ENCODE peak calls at places on chromosomes 1 and 21, in six cellular contexts. T, Z, H, K, P and A are unnamed samples.

GRCh38 chr1:50975436-50975835 is 5.4 kb downstream of the CDKN2C start:
- DNase-seq in K (no peak), T (no peak), Z (no peak), P (no peak), H (no peak), A (no peak)

GRCh38 chr1:5645135-5645399 is 347.2 kb downstream of the NPHP4 start:
- DNase-seq in K (no peak), P (no peak), H (no peak), T (no peak), Z (no peak), A (no peak)

GRCh38 chr1:236645016-236645680 is 40.8 kb upstream of the HEATR1 start:
- DNase-seq in T (no peak), H (no peak), K (no peak), P (no peak), Z (no peak), A (no peak)

GRCh38 chr1:51101976-51102375 is at the start of gene C1orf185:
- DNase-seq in K (no peak), Z (no peak), P (no peak), T (no peak), H (no peak), A (no peak)

GRCh38 chr1:51910618-51911017 is 32.1 kb upstream of the NRDC start:
- DNase-seq in H (no peak), P (no peak), K (no peak), Z (no peak), T (no peak), A (no peak)

GRCh38 chr1:94325379-94326302 is 88.3 kb upstream of the ARHGAP29 start:
- DNase-seq in Z (no peak), K (no peak), T (peak), P (no peak), H (no peak), A (peak)

GRCh38 chr1:36881071-36881405 is 153.3 kb downstream of the GRIK3 start:
- DNase-seq in P (no peak), H (no peak), T (no peak), Z (no peak), K (no peak), A (no peak)

GRCh38 chr21:15728046-15728445 is 1.7 kb upstream of the USP25 start:
- DNase-seq in T (no peak), Z (no peak), P (no peak), H (no peak), K (no peak), A (no peak)

GRCh38 chr1:211735208-211736170 is 60.1 kb upstream of the NEK2 start:
- DNase-seq in H (peak), Z (peak), K (no peak), P (peak), T (peak), A (peak)

GRCh38 chr1:37498872-37499617 is 15.5 kb downstream of the MEAF6 start:
- DNase-seq in H (no peak), T (no peak), K (no peak), Z (no peak), P (no peak), A (no peak)

GRCh38 chr1:43421396-43421795 is 31.7 kb downstream of the SZT2 start:
- DNase-seq in H (no peak), Z (no peak), T (no peak), K (no peak), P (no peak), A (no peak)

GRCh38 chr1:93976711-93977328 is 67.6 kb upstream of the GCLM start:
- DNase-seq in H (no peak), Z (no peak), P (no peak), K (no peak), T (no peak), A (no peak)

GRCh38 chr1:184614667-184615066 is 140.0 kb downstream of the EDEM3 start:
- DNase-seq in K (no peak), Z (no peak), T (no peak), P (no peak), H (no peak), A (no peak)

GRCh38 chr1:213996320-213997022 is 8.7 kb downstream of the PROX1 start:
- DNase-seq in P (no peak), H (no peak), K (no peak), Z (peak), T (no peak), A (no peak)

GRCh38 chr1:64675718-64676345 is 69.0 kb upstream of the RAVER2 start:
- DNase-seq in T (peak), Z (no peak), K (peak), P (no peak), H (no peak), A (no peak)

GRCh38 chr21:42507418-42507817 is 6.2 kb upstream of the SLC37A1 start:
- DNase-seq in T (no peak), H (no peak), K (no peak), P (no peak), Z (no peak), A (no peak)

GRCh38 chr1:186605762-186606350 is 74.4 kb downstream of the PTGS2 start:
- DNase-seq in H (no peak), Z (no peak), K (peak), P (peak), T (peak), A (no peak)

GRCh38 chr1:17573518-17574041 is 34.1 kb downstream of the ARHGEF10L start:
- DNase-seq in P (peak), T (no peak), K (no peak), Z (peak), H (no peak), A (no peak)

GRCh38 chr1:6646499-6647148 is 22.0 kb downstream of the THAP3 start:
- DNase-seq in T (no peak), H (no peak), Z (peak), K (peak), P (peak), A (no peak)

GRCh38 chr1:118988186-118989005 is at the start of gene TBX15:
- DNase-seq in P (peak), H (no peak), Z (no peak), K (no peak), T (no peak), A (no peak)

GRCh38 chr1:201020647-201021332 is 2.7 kb downstream of the KIF21B start:
- DNase-seq in H (no peak), Z (no peak), K (peak), T (no peak), P (peak), A (no peak)

GRCh38 chr1:58727363-58727762 is 27.5 kb upstream of the MYSM1 start:
- DNase-seq in Z (no peak), H (no peak), T (peak), P (no peak), K (no peak), A (peak)

GRCh38 chr1:54498383-54499096 is 49.5 kb upstream of the ACOT11 start:
- DNase-seq in K (no peak), H (no peak), T (no peak), P (peak), Z (no peak), A (no peak)

GRCh38 chr1:229897540-229897939 is 169.5 kb upstream of the GALNT2 start:
- DNase-seq in P (no peak), T (no peak), Z (peak), K (no peak), H (no peak), A (no peak)

GRCh38 chr1:116694524-116694923 is 27.0 kb upstream of the IGSF3 start:
- DNase-seq in P (no peak), Z (no peak), K (no peak), T (no peak), H (peak), A (no peak)

GRCh38 chr1:19799233-19799876 is 361 bp downstream of the TMCO4 start:
- DNase-seq in T (no peak), Z (no peak), K (peak), H (peak), P (peak), A (no peak)

GRCh38 chr1:238823416-238823815 is 563.0 kb upstream of the CHRM3 start:
- DNase-seq in H (no peak), Z (no peak), P (no peak), K (peak), T (no peak), A (no peak)

GRCh38 chr1:231836227-231836893 is 209.8 kb downstream of the DISC1 start:
- DNase-seq in K (no peak), P (peak), Z (no peak), T (no peak), H (no peak), A (no peak)

DNA sequence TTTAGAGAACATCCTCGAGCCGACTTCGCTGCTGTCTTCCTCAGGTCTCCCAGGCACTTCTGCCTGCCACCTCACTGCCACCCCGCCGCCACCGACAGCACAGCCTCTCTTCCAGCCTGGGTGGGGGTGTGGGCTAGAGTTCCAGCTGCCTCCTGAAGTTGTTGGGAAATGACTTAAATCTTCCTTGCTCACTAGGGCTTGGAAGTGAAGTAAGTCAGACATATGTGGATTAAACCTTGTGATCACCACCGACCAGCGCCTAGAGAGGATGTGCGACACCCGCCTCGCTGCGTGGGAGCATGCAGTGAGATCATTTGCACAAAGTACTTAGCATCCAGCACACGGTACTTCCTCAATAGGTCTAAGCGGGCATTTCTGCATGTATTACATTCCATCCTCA is 71.4 kb upstream of the FAM20B start:
- DNase-seq in Z (peak), H (no peak), K (no peak), T (no peak), P (no peak), A (no peak)
- TF ChIP-seq CTCF in Z (no peak), H (no peak), K (no peak), T (no peak), P (no peak), A (no peak)

DNA sequence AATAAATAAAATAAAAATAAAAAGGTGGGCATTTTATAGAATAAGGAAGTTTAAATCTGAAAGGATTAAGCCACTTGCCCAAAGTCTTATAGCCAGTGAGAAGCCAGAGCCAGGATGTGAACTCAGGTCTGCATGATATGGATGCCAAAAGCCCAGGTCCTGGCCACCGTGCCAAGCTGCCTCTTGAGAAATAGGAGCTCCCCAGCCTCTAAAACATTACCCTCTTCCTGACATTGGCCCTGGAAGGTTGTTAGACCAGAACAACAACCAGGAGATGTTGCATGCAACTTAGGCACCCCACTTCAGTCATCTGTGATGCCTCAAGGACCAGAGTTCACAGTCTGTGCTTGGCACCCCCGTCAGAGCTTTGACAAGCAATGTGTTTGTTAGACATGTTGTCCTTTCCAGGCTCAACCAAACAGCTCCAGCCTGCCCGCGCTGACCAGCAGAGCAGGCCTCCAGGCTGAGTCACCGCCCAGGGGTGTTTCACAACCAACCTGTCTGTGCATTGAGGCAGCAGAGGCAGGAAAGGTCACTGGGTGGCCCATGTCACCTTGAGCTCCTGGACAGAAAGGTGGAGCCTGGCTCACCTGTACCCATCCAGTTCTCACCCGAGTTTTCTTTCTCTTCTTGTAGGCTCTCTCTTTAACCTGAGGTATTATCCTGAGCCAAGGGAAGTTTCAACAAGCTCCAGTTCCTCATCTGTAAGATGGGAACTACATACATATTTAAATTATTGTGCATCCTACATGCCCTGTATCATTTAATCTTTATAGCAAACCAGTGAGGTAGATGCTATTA is 14.9 kb upstream of the MED18 start:
- DNase-seq in K (no peak), T (peak), H (peak), P (peak), Z (no peak), A (peak)
- H3K27ac ChIP-seq in K (no peak), T (no peak), H (no peak), P (no peak), Z (no peak), A (peak)

DNA sequence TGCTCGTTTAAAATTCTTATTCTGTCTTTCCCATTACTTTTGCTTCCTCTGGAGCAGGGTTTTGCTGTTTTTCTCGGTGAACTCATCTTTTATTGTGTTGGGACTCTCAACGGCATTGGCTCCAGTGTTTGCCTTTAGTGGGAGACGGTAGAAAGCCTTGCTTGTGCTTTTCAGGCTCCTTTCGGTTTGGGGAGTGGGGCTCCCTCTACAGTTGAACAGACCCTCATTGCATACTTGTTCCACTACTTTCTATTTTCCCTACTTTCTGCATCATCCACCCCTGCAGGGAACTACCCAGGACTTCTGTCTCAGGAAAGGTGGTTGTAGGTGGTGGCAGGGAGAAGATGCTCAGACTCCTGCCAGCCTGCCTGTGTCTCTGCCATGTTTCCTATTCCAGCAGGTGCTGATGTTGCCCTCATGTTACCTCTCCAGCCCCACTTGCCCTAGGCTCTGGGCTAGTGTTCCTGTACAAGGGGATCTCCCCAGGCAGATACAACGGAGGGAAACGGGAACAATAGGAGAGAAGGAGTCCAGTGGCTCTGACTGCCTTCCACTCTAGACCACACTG is 68.5 kb upstream of the ZBTB18 start:
- DNase-seq in Z (no peak), P (peak), K (no peak), H (no peak), T (no peak), A (no peak)
- TF ChIP-seq CTCF in Z (no peak), P (peak), K (no peak), H (no peak), T (no peak), A (no peak)

DNA sequence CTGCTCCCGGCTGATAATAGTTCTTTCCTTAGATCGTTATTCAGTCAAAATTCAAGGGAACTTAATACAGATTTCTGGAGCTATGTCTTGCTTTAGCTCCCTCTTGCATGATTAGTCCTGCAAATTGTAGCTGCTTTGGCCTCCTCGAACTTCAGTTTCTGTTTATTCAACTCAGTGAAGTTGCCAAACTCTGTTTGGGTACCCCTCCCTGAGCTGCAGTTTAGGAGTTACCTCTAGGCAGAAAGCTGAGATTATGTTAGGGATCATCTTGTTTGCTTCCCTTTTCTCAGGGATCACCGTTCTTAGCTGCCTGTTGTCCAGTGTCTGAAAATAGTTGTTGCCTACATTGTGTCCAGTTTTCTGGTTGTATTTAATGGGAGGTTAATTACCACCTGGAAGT is 43.5 kb downstream of the SNX27 start:
- DNase-seq in Z (no peak), K (no peak), T (no peak), P (no peak), H (no peak), A (no peak)
- H3K27ac ChIP-seq in Z (no peak), K (no peak), T (no peak), P (no peak), H (no peak), A (no peak)

GRCh38 chr1:204335085-204335484 is 24.6 kb downstream of the PLEKHA6 start:
- DNase-seq in T (no peak), H (no peak), K (no peak), P (no peak), Z (no peak), A (no peak)
- TF ChIP-seq CTCF in T (no peak), H (no peak), K (no peak), P (no peak), Z (no peak), A (no peak)

GRCh38 chr1:32651461-32652073 is 559 bp downstream of the RBBP4 start:
- DNase-seq in H (no peak), T (peak), P (no peak), K (peak), Z (no peak), A (peak)
- H3K27ac ChIP-seq in H (peak), T (peak), P (peak), K (peak), Z (peak), A (peak)

GRCh38 chr21:34043333-34043732 is 30.0 kb upstream of the MRPS6 start:
- DNase-seq in K (no peak), P (no peak), T (no peak), Z (no peak), H (no peak), A (no peak)

GRCh38 chr21:34037009-34037408 is 36.4 kb upstream of the MRPS6 start:
- DNase-seq in Z (no peak), H (no peak), T (no peak), P (no peak), K (no peak), A (no peak)

GRCh38 chr21:34042735-34043134 is 30.6 kb upstream of the MRPS6 start:
- DNase-seq in Z (no peak), T (no peak), H (no peak), K (no peak), P (no peak), A (no peak)

GRCh38 chr21:34037446-34037845 is 35.9 kb upstream of the MRPS6 start:
- DNase-seq in K (no peak), P (no peak), H (no peak), T (no peak), Z (no peak), A (no peak)

GRCh38 chr21:34039678-34040382 is 33.5 kb upstream of the MRPS6 start:
- DNase-seq in Z (no peak), T (no peak), P (peak), K (no peak), H (no peak), A (no peak)
- TF ChIP-seq CTCF in Z (no peak), T (no peak), P (peak), K (no peak), H (no peak), A (no peak)

GRCh38 chr1:216535059-216535458 is 111.8 kb upstream of the USH2A start:
- DNase-seq in H (no peak), T (no peak), K (no peak), Z (no peak), P (no peak), A (no peak)
- H3K27ac ChIP-seq in H (no peak), T (no peak), K (no peak), Z (no peak), P (no peak), A (no peak)